ENCODE peak calls at places on chromosomes 12 and 14, in eight cellular contexts. One of them, this sample, is unnamed.

GRCh38 chr12:66598081-66598480 is 80.8 kb downstream of the GRIP1 start:
- DNase-seq in transverse colon: no peak
- DNase-seq in left ventricle myocardium inferior: no peak
- DNase-seq in activated naive CD4-positive, alpha-beta T cell treated with anti-CD3 and anti-CD28 coated beads, Interleukin-2, amount 10 ng/mL, durations not matched to agents 7 days and 5 days: no peak
- DNase-seq in ELR: no peak
- DNase-seq in OCI-LY7: no peak
- DNase-seq in tibial nerve: no peak
- DNase-seq in brain microvascular endothelial cell: no peak
- DNase-seq in this sample: no peak

GRCh38 chr12:53701518-53702264 is 25.6 kb downstream of the CALCOCO1 start:
- DNase-seq in brain microvascular endothelial cell: peak
- DNase-seq in ELR: peak
- DNase-seq in OCI-LY7: peak
- DNase-seq in tibial nerve: peak
- DNase-seq in activated naive CD4-positive, alpha-beta T cell treated with anti-CD3 and anti-CD28 coated beads, Interleukin-2, amount 10 ng/mL, durations not matched to agents 7 days and 5 days: peak
- DNase-seq in transverse colon: peak
- DNase-seq in left ventricle myocardium inferior: peak
- DNase-seq in this sample: no peak

GRCh38 chr14:89720741-89721315 is 233.7 kb downstream of the EFCAB11 start:
- DNase-seq in ELR: no peak
- DNase-seq in activated naive CD4-positive, alpha-beta T cell treated with anti-CD3 and anti-CD28 coated beads, Interleukin-2, amount 10 ng/mL, durations not matched to agents 7 days and 5 days: peak
- DNase-seq in tibial nerve: peak
- DNase-seq in brain microvascular endothelial cell: no peak
- DNase-seq in left ventricle myocardium inferior: peak
- DNase-seq in OCI-LY7: peak
- DNase-seq in transverse colon: peak
- DNase-seq in this sample: no peak

GRCh38 chr14:101118746-101119610 is 215.5 kb upstream of the RTL1 start:
- DNase-seq in activated naive CD4-positive, alpha-beta T cell treated with anti-CD3 and anti-CD28 coated beads, Interleukin-2, amount 10 ng/mL, durations not matched to agents 7 days and 5 days: no peak
- DNase-seq in OCI-LY7: no peak
- DNase-seq in left ventricle myocardium inferior: peak
- DNase-seq in tibial nerve: peak
- DNase-seq in brain microvascular endothelial cell: no peak
- DNase-seq in transverse colon: no peak
- DNase-seq in ELR: no peak
- DNase-seq in this sample: peak

GRCh38 chr14:65210118-65210826 is 108.0 kb upstream of the MAX start:
- DNase-seq in ELR: peak
- DNase-seq in left ventricle myocardium inferior: no peak
- DNase-seq in transverse colon: no peak
- DNase-seq in tibial nerve: no peak
- DNase-seq in brain microvascular endothelial cell: peak
- DNase-seq in OCI-LY7: peak
- DNase-seq in activated naive CD4-positive, alpha-beta T cell treated with anti-CD3 and anti-CD28 coated beads, Interleukin-2, amount 10 ng/mL, durations not matched to agents 7 days and 5 days: peak
- DNase-seq in this sample: no peak

GRCh38 chr12:85923767-85924331 is 49.8 kb downstream of the NTS start:
- DNase-seq in ELR: peak
- DNase-seq in activated naive CD4-positive, alpha-beta T cell treated with anti-CD3 and anti-CD28 coated beads, Interleukin-2, amount 10 ng/mL, durations not matched to agents 7 days and 5 days: no peak
- DNase-seq in tibial nerve: no peak
- DNase-seq in left ventricle myocardium inferior: no peak
- DNase-seq in OCI-LY7: peak
- DNase-seq in brain microvascular endothelial cell: no peak
- DNase-seq in transverse colon: no peak
- DNase-seq in this sample: no peak

GRCh38 chr12:110916295-110916875 is 4.0 kb downstream of the MYL2 start:
- DNase-seq in transverse colon: no peak
- DNase-seq in OCI-LY7: no peak
- DNase-seq in brain microvascular endothelial cell: no peak
- DNase-seq in tibial nerve: no peak
- DNase-seq in ELR: peak
- DNase-seq in activated naive CD4-positive, alpha-beta T cell treated with anti-CD3 and anti-CD28 coated beads, Interleukin-2, amount 10 ng/mL, durations not matched to agents 7 days and 5 days: no peak
- DNase-seq in left ventricle myocardium inferior: no peak
- DNase-seq in this sample: no peak

GRCh38 chr14:96698846-96699543 is 98.2 kb upstream of the VRK1 start:
- DNase-seq in ELR: no peak
- DNase-seq in left ventricle myocardium inferior: no peak
- DNase-seq in brain microvascular endothelial cell: no peak
- DNase-seq in tibial nerve: no peak
- DNase-seq in activated naive CD4-positive, alpha-beta T cell treated with anti-CD3 and anti-CD28 coated beads, Interleukin-2, amount 10 ng/mL, durations not matched to agents 7 days and 5 days: peak
- DNase-seq in transverse colon: no peak
- DNase-seq in OCI-LY7: no peak
- DNase-seq in this sample: no peak

GRCh38 chr12:103801709-103802585 is 39.1 kb downstream of the NT5DC3 start:
- DNase-seq in OCI-LY7: no peak
- DNase-seq in activated naive CD4-positive, alpha-beta T cell treated with anti-CD3 and anti-CD28 coated beads, Interleukin-2, amount 10 ng/mL, durations not matched to agents 7 days and 5 days: no peak
- DNase-seq in left ventricle myocardium inferior: no peak
- DNase-seq in tibial nerve: no peak
- DNase-seq in transverse colon: no peak
- DNase-seq in brain microvascular endothelial cell: peak
- DNase-seq in ELR: peak
- DNase-seq in this sample: peak

GRCh38 chr12:105085537-105085936 is 1.3 kb upstream of the ALDH1L2 start:
- DNase-seq in transverse colon: no peak
- DNase-seq in OCI-LY7: no peak
- DNase-seq in left ventricle myocardium inferior: no peak
- DNase-seq in ELR: no peak
- DNase-seq in activated naive CD4-positive, alpha-beta T cell treated with anti-CD3 and anti-CD28 coated beads, Interleukin-2, amount 10 ng/mL, durations not matched to agents 7 days and 5 days: no peak
- DNase-seq in brain microvascular endothelial cell: no peak
- DNase-seq in tibial nerve: no peak
- DNase-seq in this sample: no peak

GRCh38 chr12:117874842-117875434 is 93.9 kb downstream of the KSR2 start:
- DNase-seq in left ventricle myocardium inferior: peak
- DNase-seq in tibial nerve: peak
- DNase-seq in transverse colon: peak
- DNase-seq in activated naive CD4-positive, alpha-beta T cell treated with anti-CD3 and anti-CD28 coated beads, Interleukin-2, amount 10 ng/mL, durations not matched to agents 7 days and 5 days: peak
- DNase-seq in ELR: peak
- DNase-seq in OCI-LY7: peak
- DNase-seq in brain microvascular endothelial cell: peak
- DNase-seq in this sample: no peak

GRCh38 chr12:118107026-118107425 is 3.2 kb upstream of the VSIG10 start:
- DNase-seq in tibial nerve: no peak
- DNase-seq in left ventricle myocardium inferior: no peak
- DNase-seq in OCI-LY7: no peak
- DNase-seq in transverse colon: no peak
- DNase-seq in activated naive CD4-positive, alpha-beta T cell treated with anti-CD3 and anti-CD28 coated beads, Interleukin-2, amount 10 ng/mL, durations not matched to agents 7 days and 5 days: no peak
- DNase-seq in brain microvascular endothelial cell: no peak
- DNase-seq in ELR: no peak
- DNase-seq in this sample: no peak

GRCh38 chr12:7116196-7116595 is 7.2 kb upstream of the C1RL start:
- DNase-seq in left ventricle myocardium inferior: no peak
- DNase-seq in brain microvascular endothelial cell: no peak
- DNase-seq in OCI-LY7: no peak
- DNase-seq in ELR: no peak
- DNase-seq in tibial nerve: no peak
- DNase-seq in transverse colon: no peak
- DNase-seq in activated naive CD4-positive, alpha-beta T cell treated with anti-CD3 and anti-CD28 coated beads, Interleukin-2, amount 10 ng/mL, durations not matched to agents 7 days and 5 days: no peak
- DNase-seq in this sample: no peak

GRCh38 chr14:65173973-65174693 is 71.8 kb upstream of the MAX start:
- DNase-seq in brain microvascular endothelial cell: no peak
- DNase-seq in tibial nerve: no peak
- DNase-seq in activated naive CD4-positive, alpha-beta T cell treated with anti-CD3 and anti-CD28 coated beads, Interleukin-2, amount 10 ng/mL, durations not matched to agents 7 days and 5 days: no peak
- DNase-seq in transverse colon: no peak
- DNase-seq in ELR: no peak
- DNase-seq in OCI-LY7: no peak
- DNase-seq in left ventricle myocardium inferior: no peak
- DNase-seq in this sample: no peak

This sample was measured in RWPE2.